ENCODE peak calls at places on chromosomes 4 and X, in nine cellular contexts. One of them, this sample, is unnamed.

GRCh38 chr4:118033148-118034060 is 882 bp upstream of the NDST3 start:
- DNase-seq in right atrium auricular region: no peak
- DNase-seq in thoracic aorta: no peak
- DNase-seq in left lung: peak; percentile 86
- DNase-seq in SK-N-SH: peak; percentile 87
- DNase-seq in kidney: peak; percentile 82
- DNase-seq in osteoblast: peak; percentile 89
- DNase-seq in neuronal stem cell: peak; percentile 56
- DNase-seq in K562: no peak
- DNase-seq in this sample: no peak

GRCh38 chrX:103517246-103517645 is 2.0 kb downstream of the RAB40A start:
- DNase-seq in right atrium auricular region: no peak
- DNase-seq in thoracic aorta: no peak
- DNase-seq in left lung: no peak
- DNase-seq in SK-N-SH: no peak
- DNase-seq in kidney: no peak
- DNase-seq in osteoblast: peak; percentile 27
- DNase-seq in neuronal stem cell: no peak
- DNase-seq in K562: no peak
- DNase-seq in this sample: no peak

GRCh38 chr4:188976644-188977115 is 837.4 kb downstream of the TRIML1 start:
- DNase-seq in right atrium auricular region: no peak
- DNase-seq in thoracic aorta: no peak
- DNase-seq in left lung: no peak
- DNase-seq in SK-N-SH: no peak
- DNase-seq in kidney: no peak
- DNase-seq in osteoblast: peak; percentile 19
- DNase-seq in neuronal stem cell: peak; percentile 81
- DNase-seq in K562: no peak
- DNase-seq in this sample: no peak

GRCh38 chr4:30863031-30863430 is 142.9 kb downstream of the PCDH7 start:
- DNase-seq in right atrium auricular region: no peak
- DNase-seq in thoracic aorta: no peak
- DNase-seq in left lung: no peak
- DNase-seq in SK-N-SH: no peak
- DNase-seq in kidney: no peak
- DNase-seq in osteoblast: no peak
- DNase-seq in neuronal stem cell: no peak
- DNase-seq in K562: no peak
- DNase-seq in this sample: no peak

GRCh38 chr4:138875886-138876608 is 139.5 kb upstream of the NOCT start:
- DNase-seq in right atrium auricular region: no peak
- DNase-seq in thoracic aorta: no peak
- DNase-seq in left lung: no peak
- DNase-seq in SK-N-SH: no peak
- DNase-seq in kidney: no peak
- DNase-seq in osteoblast: no peak
- DNase-seq in neuronal stem cell: no peak
- DNase-seq in K562: no peak
- DNase-seq in this sample: no peak

GRCh38 chr4:174503079-174503724 is 19.1 kb downstream of the HPGD start:
- DNase-seq in right atrium auricular region: no peak
- DNase-seq in thoracic aorta: no peak
- DNase-seq in left lung: no peak
- DNase-seq in SK-N-SH: no peak
- DNase-seq in kidney: no peak
- DNase-seq in osteoblast: peak; percentile 68
- DNase-seq in neuronal stem cell: no peak
- DNase-seq in K562: no peak
- DNase-seq in this sample: no peak

GRCh38 chrX:136768469-136769084 is 12.2 kb downstream of the ARHGEF6 start:
- DNase-seq in right atrium auricular region: no peak
- DNase-seq in thoracic aorta: no peak
- DNase-seq in left lung: no peak
- DNase-seq in SK-N-SH: peak; percentile 20
- DNase-seq in kidney: peak; percentile 72
- DNase-seq in osteoblast: peak; percentile 88
- DNase-seq in neuronal stem cell: no peak
- DNase-seq in K562: peak; percentile 54
- DNase-seq in this sample: no peak

GRCh38 chr4:84994280-84994679 is 27.8 kb upstream of the WDFY3 start:
- DNase-seq in right atrium auricular region: no peak
- DNase-seq in thoracic aorta: no peak
- DNase-seq in left lung: no peak
- DNase-seq in SK-N-SH: peak; percentile 2
- DNase-seq in kidney: no peak
- DNase-seq in osteoblast: no peak
- DNase-seq in neuronal stem cell: no peak
- DNase-seq in K562: no peak
- DNase-seq in this sample: no peak

GRCh38 chr4:161256172-161256571 is 907.6 kb downstream of the FSTL5 start:
- DNase-seq in right atrium auricular region: no peak
- DNase-seq in thoracic aorta: no peak
- DNase-seq in left lung: no peak
- DNase-seq in SK-N-SH: no peak
- DNase-seq in kidney: no peak
- DNase-seq in osteoblast: no peak
- DNase-seq in neuronal stem cell: peak; percentile 18
- DNase-seq in K562: no peak
- DNase-seq in this sample: no peak

GRCh38 chrX:70332600-70332999 is 42.7 kb downstream of the KIF4A start:
- DNase-seq in right atrium auricular region: no peak
- DNase-seq in thoracic aorta: no peak
- DNase-seq in left lung: no peak
- DNase-seq in SK-N-SH: no peak
- DNase-seq in kidney: no peak
- DNase-seq in osteoblast: no peak
- DNase-seq in neuronal stem cell: no peak
- DNase-seq in K562: peak; percentile 11
- DNase-seq in this sample: no peak

GRCh38 chrX:46713672-46714487 is 45.0 kb downstream of the SLC9A7 start:
- DNase-seq in right atrium auricular region: no peak
- DNase-seq in thoracic aorta: no peak
- DNase-seq in left lung: no peak
- DNase-seq in SK-N-SH: no peak
- DNase-seq in kidney: no peak
- DNase-seq in osteoblast: no peak
- DNase-seq in neuronal stem cell: no peak
- DNase-seq in K562: no peak
- DNase-seq in this sample: no peak

GRCh38 chr4:186703510-186703909 is 20.1 kb downstream of the FAT1 start:
- DNase-seq in right atrium auricular region: no peak
- DNase-seq in thoracic aorta: no peak
- DNase-seq in left lung: no peak
- DNase-seq in SK-N-SH: no peak
- DNase-seq in kidney: peak; percentile 50
- DNase-seq in osteoblast: no peak
- DNase-seq in neuronal stem cell: no peak
- DNase-seq in K562: no peak
- DNase-seq in this sample: no peak

GRCh38 chrX:123962006-123962485 is 540 bp downstream of the STAG2 start:
- DNase-seq in right atrium auricular region: no peak
- DNase-seq in thoracic aorta: no peak
- DNase-seq in left lung: no peak
- DNase-seq in SK-N-SH: no peak
- DNase-seq in kidney: no peak
- DNase-seq in osteoblast: no peak
- DNase-seq in neuronal stem cell: no peak
- DNase-seq in K562: no peak
- DNase-seq in this sample: no peak

DNA sequence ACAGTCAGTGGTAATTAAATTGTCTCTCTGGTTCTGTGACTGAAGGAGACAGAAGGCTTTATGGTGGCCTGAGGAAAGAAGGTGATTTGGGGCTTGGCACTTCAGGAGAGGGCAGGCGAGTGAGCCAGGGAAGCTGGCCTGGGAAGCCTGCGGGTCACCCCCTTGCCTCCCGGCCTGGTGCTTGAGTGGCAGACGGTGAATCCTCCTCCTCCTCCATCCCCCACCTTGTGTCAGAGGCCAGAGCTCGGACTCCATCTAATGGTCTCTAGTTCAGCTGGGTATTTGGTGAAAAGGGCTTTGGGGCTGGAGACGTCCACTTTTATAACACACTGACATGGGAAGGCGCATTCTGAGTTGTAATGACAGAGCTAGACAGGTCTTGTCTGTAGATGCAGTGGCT is 8.7 kb downstream of the TMEM187 start:
- DNase-seq in right atrium auricular region: no peak
- DNase-seq in thoracic aorta: no peak
- DNase-seq in left lung: no peak
- DNase-seq in SK-N-SH: no peak
- DNase-seq in kidney: no peak
- DNase-seq in osteoblast: peak; percentile 56
- DNase-seq in neuronal stem cell: no peak
- DNase-seq in K562: no peak
- DNase-seq in this sample: no peak
- H3K27ac ChIP-seq in right atrium auricular region: no peak overlapping the region
- H3K27ac ChIP-seq in thoracic aorta: no peak overlapping the region
- H3K27ac ChIP-seq in left lung: peak overlapping the region; percentile 80
- H3K27ac ChIP-seq in SK-N-SH: no peak overlapping the region
- H3K27ac ChIP-seq in kidney: no peak overlapping the region
- H3K27ac ChIP-seq in osteoblast: no peak overlapping the region
- H3K27ac ChIP-seq in neuronal stem cell: peak overlapping the region; percentile 17
- H3K27ac ChIP-seq in K562: no peak overlapping the region
- H3K27ac ChIP-seq in this sample: no peak overlapping the region

GRCh38 chr4:83386931-83387897 is 52.6 kb upstream of the HPSE start:
- DNase-seq in right atrium auricular region: no peak
- DNase-seq in thoracic aorta: no peak
- DNase-seq in left lung: no peak
- DNase-seq in SK-N-SH: no peak
- DNase-seq in kidney: no peak
- DNase-seq in osteoblast: no peak
- DNase-seq in neuronal stem cell: no peak
- DNase-seq in K562: no peak
- DNase-seq in this sample: no peak

GRCh38 chr4:83390965-83391364 is 56.3 kb upstream of the HPSE start:
- DNase-seq in right atrium auricular region: no peak
- DNase-seq in thoracic aorta: no peak
- DNase-seq in left lung: no peak
- DNase-seq in SK-N-SH: no peak
- DNase-seq in kidney: no peak
- DNase-seq in osteoblast: no peak
- DNase-seq in neuronal stem cell: no peak
- DNase-seq in K562: no peak
- DNase-seq in this sample: no peak

GRCh38 chr4:83389037-83389755 is 54.5 kb upstream of the HPSE start:
- DNase-seq in right atrium auricular region: no peak
- DNase-seq in thoracic aorta: no peak
- DNase-seq in left lung: no peak
- DNase-seq in SK-N-SH: no peak
- DNase-seq in kidney: no peak
- DNase-seq in osteoblast: no peak
- DNase-seq in neuronal stem cell: no peak
- DNase-seq in K562: no peak
- DNase-seq in this sample: no peak

GRCh38 chr4:83389756-83390505 is 55.3 kb upstream of the HPSE start:
- DNase-seq in right atrium auricular region: no peak
- DNase-seq in thoracic aorta: no peak
- DNase-seq in left lung: no peak
- DNase-seq in SK-N-SH: no peak
- DNase-seq in kidney: no peak
- DNase-seq in osteoblast: no peak
- DNase-seq in neuronal stem cell: no peak
- DNase-seq in K562: no peak
- DNase-seq in this sample: no peak

GRCh38 chr4:83387922-83388676 is 53.5 kb upstream of the HPSE start:
- DNase-seq in right atrium auricular region: no peak
- DNase-seq in thoracic aorta: no peak
- DNase-seq in left lung: no peak
- DNase-seq in SK-N-SH: no peak
- DNase-seq in kidney: no peak
- DNase-seq in osteoblast: no peak
- DNase-seq in neuronal stem cell: no peak
- DNase-seq in K562: no peak
- DNase-seq in this sample: no peak
- H3K27ac ChIP-seq in right atrium auricular region: no peak overlapping the region
- H3K27ac ChIP-seq in thoracic aorta: no peak overlapping the region
- H3K27ac ChIP-seq in left lung: no peak overlapping the region
- H3K27ac ChIP-seq in SK-N-SH: peak overlapping the region; percentile 11
- H3K27ac ChIP-seq in kidney: no peak overlapping the region
- H3K27ac ChIP-seq in osteoblast: no peak overlapping the region
- H3K27ac ChIP-seq in neuronal stem cell: no peak overlapping the region
- H3K27ac ChIP-seq in K562: no peak overlapping the region
- H3K27ac ChIP-seq in this sample: no peak overlapping the region

DNA sequence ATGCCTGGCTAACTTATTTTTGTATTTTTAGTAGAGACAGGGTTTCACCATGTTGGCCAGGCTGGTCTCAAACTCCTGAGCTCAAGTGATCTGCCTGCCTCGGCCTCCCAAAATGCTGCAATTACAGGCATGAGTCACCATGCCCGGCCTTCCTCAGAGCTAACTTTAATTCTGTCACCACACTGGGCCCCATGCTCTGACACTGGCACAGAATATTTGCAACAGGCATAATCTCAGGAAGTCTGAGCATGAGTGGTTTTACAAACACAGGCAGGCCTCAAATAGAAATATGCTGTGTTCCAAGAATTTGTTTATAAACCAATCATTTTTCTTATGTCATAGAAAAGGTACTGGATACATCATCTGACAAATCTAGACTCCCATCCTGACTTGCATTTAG is 32.7 kb upstream of the FAM9C start:
- DNase-seq in right atrium auricular region: no peak
- DNase-seq in thoracic aorta: no peak
- DNase-seq in left lung: no peak
- DNase-seq in SK-N-SH: no peak
- DNase-seq in kidney: no peak
- DNase-seq in osteoblast: no peak
- DNase-seq in neuronal stem cell: no peak
- DNase-seq in K562: no peak
- DNase-seq in this sample: no peak
- H3K27ac ChIP-seq in right atrium auricular region: no peak overlapping the region
- H3K27ac ChIP-seq in thoracic aorta: peak overlapping the region; percentile 87
- H3K27ac ChIP-seq in left lung: peak overlapping the region; percentile 80
- H3K27ac ChIP-seq in SK-N-SH: no peak overlapping the region
- H3K27ac ChIP-seq in kidney: no peak overlapping the region
- H3K27ac ChIP-seq in osteoblast: peak overlapping the region; percentile 17
- H3K27ac ChIP-seq in neuronal stem cell: no peak overlapping the region
- H3K27ac ChIP-seq in K562: no peak overlapping the region
- H3K27ac ChIP-seq in this sample: peak overlapping the region; percentile 78

DNA sequence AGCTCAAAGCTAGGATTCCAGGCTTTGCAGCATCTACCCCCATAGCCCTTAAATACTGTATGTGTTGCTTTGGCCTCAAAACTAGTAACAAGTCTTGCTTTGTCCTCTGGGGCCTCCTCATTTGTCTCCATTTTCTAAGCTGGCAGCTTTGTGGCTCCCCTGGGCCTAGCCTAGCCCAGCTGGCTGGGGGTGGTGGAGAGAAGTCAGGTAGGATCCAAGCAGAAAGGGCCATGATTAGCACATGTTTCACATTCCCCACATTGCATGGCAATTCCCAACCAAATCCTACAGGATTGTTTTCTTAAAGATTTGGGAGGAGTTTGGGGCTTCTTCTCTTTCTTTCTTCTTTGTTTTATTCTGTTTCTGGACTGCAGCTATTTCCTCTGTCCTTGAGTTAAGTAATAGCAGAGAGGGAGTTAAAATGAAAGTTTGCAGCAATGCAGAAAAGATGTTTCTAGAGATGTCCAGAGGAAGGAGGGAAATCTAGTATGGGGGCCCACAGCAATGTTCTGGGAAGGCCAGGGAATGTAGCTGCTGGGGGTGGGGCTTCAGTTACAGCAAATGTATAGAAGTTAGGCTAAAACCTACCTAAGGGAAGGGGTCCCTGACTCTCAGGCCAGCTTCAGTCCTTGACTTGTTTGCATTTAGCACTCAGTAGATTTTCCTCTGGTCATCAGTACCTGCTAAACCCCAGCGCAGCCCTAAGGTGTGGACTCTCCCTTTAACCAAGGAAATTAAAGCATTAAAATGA is 92.0 kb downstream of the SHROOM4 start:
- DNase-seq in right atrium auricular region: no peak
- DNase-seq in thoracic aorta: no peak
- DNase-seq in left lung: no peak
- DNase-seq in SK-N-SH: no peak
- DNase-seq in kidney: no peak
- DNase-seq in osteoblast: no peak
- DNase-seq in neuronal stem cell: no peak
- DNase-seq in K562: no peak
- DNase-seq in this sample: no peak
- H3K27ac ChIP-seq in right atrium auricular region: no peak overlapping the region
- H3K27ac ChIP-seq in thoracic aorta: no peak overlapping the region
- H3K27ac ChIP-seq in left lung: no peak overlapping the region
- H3K27ac ChIP-seq in SK-N-SH: no peak overlapping the region
- H3K27ac ChIP-seq in kidney: no peak overlapping the region
- H3K27ac ChIP-seq in osteoblast: no peak overlapping the region
- H3K27ac ChIP-seq in neuronal stem cell: peak overlapping the region; percentile 56
- H3K27ac ChIP-seq in K562: no peak overlapping the region
- H3K27ac ChIP-seq in this sample: no peak overlapping the region

This sample was measured in coronary artery.